ENCODE peak calls at places on chromosomes 13 and 19, in six cellular contexts. Q, M, E, S, Y and J are unnamed samples.

GRCh38 chr13:90686438-90686837 is 661.0 kb upstream of the MIR17HG start:
- DNase-seq in M (peak), E (no peak), Q (no peak), Y (peak), S (no peak), J (no peak)

GRCh38 chr13:87295636-87296035 is 375.5 kb upstream of the SLITRK5 start:
- DNase-seq in S (no peak), Y (no peak), E (no peak), M (no peak), Q (no peak), J (no peak)

GRCh38 chr13:109647046-109647445 is 139.3 kb downstream of the IRS2 start:
- DNase-seq in S (no peak), M (no peak), E (no peak), Q (no peak), Y (peak), J (no peak)

GRCh38 chr13:76697277-76697676 is 188.9 kb downstream of the KCTD12 start:
- DNase-seq in Q (no peak), Y (no peak), E (no peak), M (no peak), S (no peak), J (no peak)

GRCh38 chr19:5587071-5587455 is 19.3 kb upstream of the TINCR start:
- DNase-seq in M (no peak), Y (no peak), Q (no peak), S (no peak), E (no peak), J (no peak)

GRCh38 chr19:18895038-18895827 is 725 bp downstream of the CERS1 start:
- DNase-seq in E (peak), Q (peak), M (peak), Y (peak), S (no peak), J (peak)

GRCh38 chr19:46604781-46605355 is 3.7 kb downstream of the CALM3 start:
- DNase-seq in S (no peak), Q (no peak), M (no peak), E (no peak), Y (no peak), J (no peak)

GRCh38 chr19:1896508-1896907 is 8.7 kb upstream of the ADAT3 start:
- DNase-seq in S (no peak), Y (no peak), Q (no peak), E (no peak), M (no peak), J (no peak)

GRCh38 chr13:45827318-45827717 is 24.2 kb downstream of the SIAH3 start:
- DNase-seq in Q (no peak), E (no peak), S (no peak), M (peak), Y (no peak), J (no peak)

GRCh38 chr13:50529154-50529882 is 314.2 kb downstream of the DLEU7 start:
- DNase-seq in S (peak), M (peak), E (no peak), Y (peak), Q (no peak), J (no peak)

GRCh38 chr13:113489549-113490495 is 689 bp downstream of the DCUN1D2 start:
- DNase-seq in E (no peak), S (peak), Y (peak), M (peak), Q (no peak), J (no peak)

GRCh38 chr13:110250258-110250891 is 56.6 kb downstream of the COL4A1 start:
- DNase-seq in S (no peak), Y (peak), Q (no peak), M (peak), E (no peak), J (no peak)

GRCh38 chr13:47066261-47066660 is 169.4 kb upstream of the HTR2A start:
- DNase-seq in M (no peak), E (no peak), Y (no peak), Q (no peak), S (no peak), J (no peak)

GRCh38 chr19:44808463-44809371 is at the start of gene BCAM:
- DNase-seq in M (peak), Q (peak), S (peak), Y (peak), E (peak), J (no peak)

GRCh38 chr13:103883698-103884097 is 817.5 kb upstream of the SLC10A2 start:
- DNase-seq in Q (no peak), M (peak), E (no peak), Y (peak), S (no peak), J (no peak)

GRCh38 chr13:106479849-106480400 is 55.5 kb downstream of the EFNB2 start:
- DNase-seq in E (no peak), S (no peak), Q (no peak), Y (no peak), M (no peak), J (no peak)

GRCh38 chr13:30159446-30159839 is 147.9 kb downstream of the KATNAL1 start:
- DNase-seq in E (no peak), S (no peak), Q (no peak), M (peak), Y (peak), J (no peak)

GRCh38 chr19:5540208-5540607 is 27.5 kb downstream of the TINCR start:
- DNase-seq in E (no peak), Y (no peak), S (no peak), Q (no peak), M (no peak), J (no peak)

GRCh38 chr19:10776900-10777650 is 58.9 kb downstream of the TMED1 start:
- DNase-seq in S (no peak), E (no peak), Q (no peak), Y (no peak), M (no peak), J (no peak)

GRCh38 chr19:35336166-35336955 is 7.4 kb downstream of the CD22 start:
- DNase-seq in Q (no peak), M (no peak), S (no peak), E (no peak), Y (no peak), J (no peak)

GRCh38 chr19:45464861-45465427 is 2.9 kb upstream of the FOSB start:
- DNase-seq in S (peak), E (no peak), Q (no peak), M (no peak), Y (no peak), J (no peak)

GRCh38 chr19:1189419-1189818 is 15.4 kb upstream of the SBNO2 start:
- DNase-seq in E (no peak), Q (no peak), M (no peak), Y (peak), S (no peak), J (no peak)

GRCh38 chr13:23722726-23723453 is 152.7 kb downstream of the TNFRSF19 start:
- DNase-seq in M (peak), Y (no peak), Q (no peak), E (no peak), S (no peak), J (no peak)

GRCh38 chr19:38617764-38618589 is at the start of gene MAP4K1:
- DNase-seq in S (peak), Y (no peak), M (no peak), E (no peak), Q (no peak), J (no peak)